ENCODE peak calls at places on chromosomes 5 and 9, in five cellular contexts. Y, O, G, W and U are unnamed samples.

GRCh38 chr9:777978-778377 is 63.5 kb upstream of the DMRT1 start:
- DNase-seq in Y (no peak), O (no peak), G (no peak), W (no peak), U (no peak)

GRCh38 chr5:132883261-132883834 is 9.9 kb downstream of the LEAP2 start:
- DNase-seq in Y (peak), O (peak), G (no peak), W (no peak), U (peak)

GRCh38 chr5:149149942-149150341 is 8.6 kb downstream of the ABLIM3 start:
- DNase-seq in Y (no peak), O (no peak), G (no peak), W (no peak), U (no peak)

GRCh38 chr5:150461231-150461630 is 11.7 kb upstream of the RPS14 start:
- DNase-seq in Y (no peak), O (no peak), G (no peak), W (no peak), U (no peak)

GRCh38 chr9:91177661-91178280 is 183.9 kb downstream of the AUH start:
- DNase-seq in Y (no peak), O (no peak), G (no peak), W (peak), U (no peak)

GRCh38 chr5:10853144-10853543 is 92.1 kb upstream of the DAP start:
- DNase-seq in Y (no peak), O (no peak), G (no peak), W (no peak), U (no peak)

GRCh38 chr9:91219557-91219956 is 142.2 kb downstream of the AUH start:
- DNase-seq in Y (no peak), O (no peak), G (no peak), W (no peak), U (no peak)

GRCh38 chr5:42005561-42006153 is 80.6 kb downstream of the FBXO4 start:
- DNase-seq in Y (peak), O (peak), G (no peak), W (no peak), U (no peak)